ENCODE peak calls at places on chromosome 17, in nine cellular contexts. A is Panc1, F is psoas muscle, D is heart right ventricle, B is Peyer's patch, H is stomach, Z is upper lobe of right lung, M is endodermal cell, N is tibial nerve. O is an unnamed sample. For H3K4me1, the result is how much of the 10 kb centered on the place peaks cover.

GRCh38 chr17:71975998-71976649 is 144.7 kb upstream of the SOX9 start:
- DNase-seq in D (peak), H (peak), B (no peak), Z (no peak), N (peak), F (peak), A (peak), M (peak), O (peak)

GRCh38 chr17:57989011-57989345 is 924 bp upstream of the VEZF1 start:
- DNase-seq in B (no peak), F (peak), A (no peak), M (peak), N (no peak), D (peak), H (peak), Z (no peak), O (no peak)

GRCh38 chr17:30449480-30449879 is 27.7 kb upstream of the GOSR1 start:
- DNase-seq in B (no peak), N (no peak), H (no peak), M (no peak), A (no peak), Z (no peak), D (peak), F (no peak), O (no peak)

GRCh38 chr17:75516619-75517276 is 420 bp downstream of the TSEN54 start:
- DNase-seq in H (no peak), A (no peak), F (no peak), Z (peak), M (peak), B (peak), N (no peak), D (no peak), O (no peak)

GRCh38 chr17:5619088-5619740 is 34.9 kb upstream of the NLRP1 start:
- DNase-seq in A (no peak), B (no peak), F (no peak), M (no peak), D (no peak), H (no peak), Z (no peak), N (no peak), O (no peak)

GRCh38 chr17:68133370-68134045 is 98.0 kb downstream of the KPNA2 start:
- DNase-seq in A (no peak), B (no peak), H (no peak), F (peak), Z (no peak), D (no peak), M (peak), N (no peak), O (no peak)

GRCh38 chr17:82957469-82957795 is 117.6 kb upstream of the ZNF750 start:
- DNase-seq in B (no peak), H (peak), F (peak), M (no peak), D (no peak), A (no peak), Z (no peak), N (no peak), O (no peak)

GRCh38 chr17:43701318-43701743 is 39.6 kb upstream of the MEOX1 start:
- DNase-seq in M (no peak), F (no peak), D (no peak), A (no peak), Z (peak), H (no peak), B (peak), N (no peak), O (no peak)

GRCh38 chr17:48551601-48552452 is 6.9 kb upstream of the HOXB2 start:
- DNase-seq in A (no peak), N (no peak), D (no peak), Z (peak), B (no peak), M (peak), H (no peak), F (no peak), O (no peak)
- H3K4me1 ChIP-seq in A (half or more), N (under half), D (under half), Z (under half), B (under half), M (under half), H (under half), F (under half), O (half or more)

DNA sequence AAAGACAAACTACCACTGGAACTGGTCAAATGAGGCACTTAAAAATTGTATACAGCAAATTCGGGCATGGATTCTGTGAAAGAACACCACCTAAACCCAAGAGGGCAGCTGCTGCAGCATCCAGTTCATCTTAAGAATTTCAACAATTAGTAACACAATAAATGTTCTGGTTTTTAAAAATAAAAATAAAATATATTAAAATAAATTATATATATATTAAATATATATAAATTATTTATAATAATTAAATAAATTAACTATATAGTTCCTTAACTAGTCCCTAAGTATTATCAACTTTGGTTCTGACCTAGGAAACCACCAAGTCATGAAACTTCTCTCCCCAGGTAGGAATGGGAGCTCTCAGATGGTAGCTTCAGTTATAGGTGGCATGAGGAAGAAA is 13.4 kb upstream of the RFFL start:
- DNase-seq in B (no peak), F (no peak), A (no peak), N (no peak), D (no peak), H (no peak), Z (no peak), M (no peak), O (no peak)
- H3K4me1 ChIP-seq in B (under half), F (under half), A (under half), N (under half), D (under half), H (under half), Z (under half), M (under half), O (under half)

GRCh38 chr17:34204402-34204801 is 50.7 kb upstream of the CCL2 start:
- DNase-seq in F (no peak), Z (no peak), B (no peak), H (no peak), M (no peak), N (no peak), A (no peak), D (no peak), O (no peak)
- H3K4me1 ChIP-seq in F (under half), Z (under half), B (under half), H (under half), M (under half), N (under half), A (under half), D (under half), O (half or more)

GRCh38 chr17:49637050-49637449 is 40.8 kb downstream of the SPOP start:
- DNase-seq in B (no peak), M (no peak), H (no peak), A (no peak), N (no peak), F (no peak), D (no peak), Z (no peak), O (no peak)

GRCh38 chr17:49638818-49639217 is 39.1 kb downstream of the SPOP start:
- DNase-seq in H (no peak), F (no peak), A (no peak), Z (no peak), B (no peak), M (no peak), D (peak), N (no peak), O (no peak)

GRCh38 chr17:49640556-49640955 is 37.3 kb downstream of the SPOP start:
- DNase-seq in N (no peak), D (no peak), A (no peak), M (no peak), F (no peak), Z (no peak), H (no peak), B (no peak), O (no peak)

GRCh38 chr17:49635121-49635520 is 42.8 kb downstream of the SPOP start:
- DNase-seq in H (no peak), B (no peak), Z (no peak), F (no peak), M (no peak), A (no peak), N (no peak), D (no peak), O (no peak)

GRCh38 chr17:49637739-49638138 is 40.2 kb downstream of the SPOP start:
- DNase-seq in N (no peak), H (no peak), Z (no peak), D (no peak), B (no peak), M (no peak), A (no peak), F (no peak), O (no peak)
- H3K4me1 ChIP-seq in N (under half), H (under half), Z (under half), D (under half), B (under half), M (under half), A (under half), F (half or more), O (under half)

GRCh38 chr17:1366234-1366633 is 33.8 kb downstream of the YWHAE start:
- DNase-seq in M (no peak), F (no peak), D (no peak), Z (no peak), A (no peak), B (no peak), N (no peak), H (no peak), O (no peak)

GRCh38 chr17:1365445-1366039 is 34.5 kb downstream of the YWHAE start:
- DNase-seq in H (peak), F (no peak), B (peak), A (peak), N (no peak), D (peak), Z (no peak), M (peak), O (no peak)

GRCh38 chr17:1362964-1363363 is 37.1 kb downstream of the YWHAE start:
- DNase-seq in Z (no peak), N (peak), B (peak), A (no peak), F (no peak), H (no peak), D (peak), M (no peak), O (no peak)

GRCh38 chr17:1368588-1368987 is 31.4 kb downstream of the YWHAE start:
- DNase-seq in F (no peak), M (no peak), H (no peak), Z (no peak), N (no peak), B (no peak), A (no peak), D (no peak), O (no peak)

GRCh38 chr17:1367351-1367745 is 32.7 kb downstream of the YWHAE start:
- DNase-seq in Z (no peak), F (no peak), D (no peak), H (no peak), N (no peak), A (no peak), B (no peak), M (no peak), O (no peak)
- H3K4me1 ChIP-seq in Z (under half), F (half or more), D (under half), H (under half), N (under half), A (under half), B (under half), M (under half), O (half or more)

GRCh38 chr17:27240086-27240801 is 53.7 kb upstream of the WSB1 start:
- DNase-seq in A (no peak), D (no peak), N (no peak), Z (no peak), M (no peak), F (no peak), B (no peak), H (no peak), O (no peak)
- H3K4me1 ChIP-seq in A (under half), D (under half), N (under half), Z (half or more), M (under half), F (under half), B (under half), H (under half), O (under half)

GRCh38 chr17:80772906-80773242 is 218.8 kb upstream of the CHMP6 start:
- DNase-seq in M (peak), H (no peak), F (no peak), D (no peak), A (no peak), Z (no peak), N (no peak), B (no peak), O (no peak)

GRCh38 chr17:80773243-80773991 is 218.2 kb upstream of the CHMP6 start:
- DNase-seq in N (no peak), Z (no peak), M (peak), H (no peak), B (no peak), A (no peak), D (peak), F (peak), O (no peak)

GRCh38 chr17:80770881-80771611 is 220.6 kb upstream of the CHMP6 start:
- DNase-seq in B (no peak), H (no peak), A (no peak), N (no peak), M (peak), F (no peak), D (no peak), Z (no peak), O (no peak)

GRCh38 chr17:80769936-80770625 is 221.6 kb upstream of the CHMP6 start:
- DNase-seq in A (no peak), M (peak), N (no peak), F (no peak), H (no peak), Z (no peak), D (no peak), B (no peak), O (no peak)

GRCh38 chr17:80771612-80772005 is 220.0 kb upstream of the CHMP6 start:
- DNase-seq in M (no peak), A (no peak), B (no peak), F (no peak), N (no peak), H (no peak), D (no peak), Z (no peak), O (no peak)
- H3K4me1 ChIP-seq in M (under half), A (under half), B (under half), F (under half), N (under half), H (under half), D (under half), Z (under half), O (under half)

GRCh38 chr17:59785091-59785799 is 77.8 kb downstream of the VMP1 start:
- DNase-seq in A (no peak), F (no peak), N (no peak), D (no peak), H (no peak), M (no peak), B (no peak), Z (no peak), O (no peak)

GRCh38 chr17:59783221-59784016 is 76.0 kb downstream of the VMP1 start:
- DNase-seq in Z (no peak), B (no peak), N (no peak), A (no peak), H (no peak), F (no peak), D (no peak), M (no peak), O (no peak)

GRCh38 chr17:59790936-59791335 is 83.5 kb downstream of the VMP1 start:
- DNase-seq in A (no peak), M (no peak), F (no peak), H (no peak), D (no peak), N (no peak), Z (no peak), B (no peak), O (no peak)

GRCh38 chr17:59786536-59787319 is 79.3 kb downstream of the VMP1 start:
- DNase-seq in F (no peak), B (peak), H (peak), M (peak), D (peak), N (no peak), A (peak), Z (no peak), O (peak)

GRCh38 chr17:59786213-59786535 is 78.7 kb downstream of the VMP1 start:
- DNase-seq in F (no peak), A (no peak), B (no peak), N (no peak), H (no peak), M (no peak), D (no peak), Z (no peak), O (no peak)
- H3K4me1 ChIP-seq in F (under half), A (half or more), B (under half), N (under half), H (under half), M (under half), D (under half), Z (half or more), O (half or more)